ENCODE peak calls at places on chromosomes 3 and 15, in ten cellular contexts. U is NCI-H2081, V is heart left ventricle, R is Right ventricle myocardium superior, A is EH, M is left cardiac atrium, S is transverse colon, W is NCI-H345, G is NCI-H187 treated with DMSO at 0.1 percent for 48 hours, Z is T-cell. Q is an unnamed sample.

GRCh38 chr3:161221881-161222600 is 930 bp downstream of the NMD3 start:
- DNase-seq in S (peak), W (peak), R (peak), A (peak), Z (no peak), G (no peak), M (peak), V (no peak), U (peak), Q (peak)

GRCh38 chr3:15271785-15272381 is 60.5 kb downstream of the SH3BP5 start:
- DNase-seq in A (no peak), M (peak), G (no peak), S (peak), U (no peak), W (no peak), Z (peak), R (peak), V (peak), Q (peak)

GRCh38 chr3:4588410-4588809 is 95.3 kb downstream of the ITPR1 start:
- DNase-seq in Z (no peak), M (no peak), G (no peak), V (no peak), U (no peak), W (no peak), A (peak), R (no peak), S (no peak), Q (no peak)

GRCh38 chr3:38738630-38739395 is 77.2 kb downstream of the SCN10A start:
- DNase-seq in U (peak), G (no peak), M (no peak), A (peak), R (no peak), V (no peak), W (peak), Z (no peak), S (peak), Q (no peak)

GRCh38 chr3:57298041-57298440 is 5.6 kb upstream of the ASB14 start:
- DNase-seq in M (no peak), Z (no peak), S (no peak), W (no peak), R (no peak), A (peak), U (no peak), V (no peak), G (no peak), Q (no peak)

GRCh38 chr3:12308517-12308916 is 19.6 kb downstream of the PPARG start:
- DNase-seq in R (no peak), M (no peak), U (no peak), W (no peak), A (peak), V (no peak), Z (no peak), G (no peak), S (no peak), Q (no peak)

GRCh38 chr3:59873576-59874230 is 823.9 kb upstream of the CFAP20DC start:
- DNase-seq in R (no peak), S (no peak), A (no peak), M (peak), Z (no peak), W (no peak), G (no peak), V (no peak), U (no peak), Q (no peak)

GRCh38 chr15:89143503-89144162 is 55.4 kb downstream of the ABHD2 start:
- DNase-seq in G (no peak), V (no peak), Z (no peak), M (no peak), A (peak), W (peak), R (no peak), S (no peak), U (peak), Q (peak)

GRCh38 chr3:128276151-128276445 is 122.8 kb downstream of the EEFSEC start:
- DNase-seq in G (no peak), R (no peak), Z (no peak), A (peak), M (no peak), V (no peak), S (no peak), U (no peak), W (no peak), Q (no peak)

GRCh38 chr15:37124330-37124729 is 24.0 kb upstream of the MEIS2 start:
- DNase-seq in Z (no peak), R (no peak), W (no peak), G (no peak), A (no peak), S (no peak), V (no peak), U (no peak), M (no peak), Q (no peak)

GRCh38 chr15:79635149-79635771 is 203.1 kb downstream of the MINAR1 start:
- DNase-seq in Z (no peak), V (no peak), A (no peak), M (no peak), R (no peak), G (no peak), U (no peak), W (no peak), S (no peak), Q (no peak)

GRCh38 chr3:97880267-97880666 is 58.5 kb downstream of the CRYBG3 start:
- DNase-seq in M (no peak), G (no peak), S (no peak), R (no peak), V (no peak), U (no peak), W (no peak), A (peak), Z (no peak), Q (no peak)

GRCh38 chr3:94285874-94286273 is 223.0 kb downstream of the NSUN3 start:
- DNase-seq in W (no peak), Z (no peak), M (no peak), G (no peak), R (no peak), A (no peak), U (peak), S (no peak), V (no peak), Q (no peak)

GRCh38 chr3:157098121-157098822 is 61.7 kb downstream of the CCNL1 start:
- DNase-seq in G (no peak), V (no peak), S (no peak), U (no peak), M (no peak), W (no peak), A (no peak), R (no peak), Z (no peak), Q (no peak)

GRCh38 chr3:126212629-126213375 is 32.4 kb upstream of the ALDH1L1 start:
- DNase-seq in W (peak), A (peak), V (peak), Z (no peak), M (peak), S (peak), U (peak), R (peak), G (no peak), Q (no peak)

GRCh38 chr3:145952541-145952940 is 208.4 kb downstream of the PLOD2 start:
- DNase-seq in A (peak), V (no peak), M (no peak), S (no peak), U (no peak), G (no peak), Z (no peak), W (no peak), R (no peak), Q (no peak)

GRCh38 chr15:42919794-42920280 is 741 bp downstream of the TTBK2 start:
- DNase-seq in U (no peak), S (peak), V (no peak), A (peak), W (peak), M (no peak), G (no peak), Z (no peak), R (peak), Q (no peak)